ENCODE peak calls at places on chromosomes 2 and 18, in five cellular contexts. K, S, W, P and R are unnamed samples.

GRCh38 chr2:165535443-165535842 is 65.9 kb downstream of the CSRNP3 start:
- DNase-seq in K (no peak), S (no peak), W (no peak), P (no peak), R (no peak)

GRCh38 chr2:228875152-228875875 is 395.8 kb downstream of the PID1 start:
- DNase-seq in K (no peak), S (no peak), W (no peak), P (no peak), R (no peak)

GRCh38 chr2:24049485-24050021 is at the start of gene FKBP1B:
- DNase-seq in K (peak; percentile 79), S (peak; percentile 9), W (peak; percentile 73), P (peak; percentile 69), R (peak; percentile 66)

GRCh38 chr2:189086710-189087109 is 92.9 kb downstream of the COL5A2 start:
- DNase-seq in K (no peak), S (no peak), W (no peak), P (no peak), R (no peak)

GRCh38 chr2:128770143-128771080 is 451.7 kb upstream of the HS6ST1 start:
- DNase-seq in K (no peak), S (no peak), W (no peak), P (no peak), R (peak; percentile 23)

GRCh38 chr2:69147841-69148533 is 135.0 kb downstream of the ANTXR1 start:
- DNase-seq in K (no peak), S (no peak), W (no peak), P (no peak), R (no peak)

GRCh38 chr2:232863996-232864395 is 6.1 kb upstream of the SNORC start:
- DNase-seq in K (no peak), S (no peak), W (no peak), P (no peak), R (no peak)

GRCh38 chr18:2395427-2396161 is 175.7 kb downstream of the METTL4 start:
- DNase-seq in K (no peak), S (no peak), W (no peak), P (no peak), R (no peak)

GRCh38 chr18:77059294-77059916 is 73.2 kb downstream of the MBP start:
- DNase-seq in K (peak; percentile 75), S (peak; percentile 39), W (peak; percentile 50), P (no peak), R (no peak)

GRCh38 chr2:85668009-85668856 is at the start of gene SFTPB:
- DNase-seq in K (no peak), S (peak; percentile 16), W (no peak), P (no peak), R (peak; percentile 93)

GRCh38 chr2:187431911-187432310 is 16.1 kb downstream of the CALCRL start:
- DNase-seq in K (peak; percentile 3), S (no peak), W (no peak), P (no peak), R (no peak)

GRCh38 chr18:70380915-70381896 is 92.4 kb downstream of the SOCS6 start:
- DNase-seq in K (peak; percentile 94), S (peak; percentile 8), W (peak; percentile 42), P (peak; percentile 49), R (no peak)

GRCh38 chr18:59056706-59057492 is 82.8 kb upstream of the SEC11C start:
- DNase-seq in K (peak; percentile 65), S (peak; percentile 80), W (peak; percentile 88), P (peak; percentile 77), R (peak; percentile 63)

GRCh38 chr18:80009661-80010550 is 21.5 kb upstream of the TXNL4A start:
- DNase-seq in K (no peak), S (no peak), W (no peak), P (peak; percentile 83), R (peak; percentile 56)

GRCh38 chr18:37334494-37335125 is 231.0 kb downstream of the CELF4 start:
- DNase-seq in K (no peak), S (no peak), W (no peak), P (no peak), R (no peak)

GRCh38 chr2:227761734-227762476 is 16.2 kb downstream of the SCYGR8 start:
- DNase-seq in K (peak; percentile 94), S (no peak), W (no peak), P (no peak), R (no peak)

GRCh38 chr2:122652670-122653069 is 897.2 kb downstream of the TSN start:
- DNase-seq in K (no peak), S (peak; percentile 25), W (no peak), P (no peak), R (no peak)

GRCh38 chr18:23725827-23726661 is 36.8 kb downstream of the LAMA3 start:
- DNase-seq in K (peak; percentile 51), S (no peak), W (no peak), P (no peak), R (no peak)

GRCh38 chr2:241483305-241483704 is 25.1 kb downstream of the STK25 start:
- DNase-seq in K (no peak), S (no peak), W (no peak), P (no peak), R (no peak)

GRCh38 chr2:206477296-206477695 is 34.0 kb downstream of the ADAM23 start:
- DNase-seq in K (no peak), S (no peak), W (no peak), P (no peak), R (no peak)

GRCh38 chr2:230751062-230751461 is 38.4 kb downstream of the CAB39 start:
- DNase-seq in K (no peak), S (no peak), W (no peak), P (no peak), R (no peak)